ENCODE peak calls at places on chromosomes 7 and 10, in five cellular contexts. L, X, W, U and O are unnamed samples.
A peak's percentile ranks its signal among the peaks of the same experiment; 100 is the strongest.

GRCh38 chr7:46606771-46607170 is 685.7 kb upstream of the IGFBP3 start:
- DNase-seq in L (no peak), X (no peak), W (no peak), U (no peak), O (no peak)

GRCh38 chr10:78559514-78560392 is 509.0 kb upstream of the ZMIZ1 start:
- DNase-seq in L (no peak), X (peak; percentile 67), W (no peak), U (no peak), O (no peak)

GRCh38 chr7:51278797-51279196 is 37.8 kb downstream of the COBL start:
- DNase-seq in L (no peak), X (peak; percentile 27), W (no peak), U (no peak), O (no peak)

GRCh38 chr7:94049615-94050014 is 45.5 kb upstream of the BET1 start:
- DNase-seq in L (no peak), X (no peak), W (no peak), U (no peak), O (no peak)

GRCh38 chr7:134645935-134646334 is 718 bp upstream of the BPGM start:
- DNase-seq in L (no peak), X (no peak), W (no peak), U (no peak), O (no peak)

GRCh38 chr10:5890519-5890878 is 456 bp downstream of the FBH1 start:
- DNase-seq in L (peak; percentile 25), X (peak; percentile 45), W (peak; percentile 59), U (no peak), O (no peak)

GRCh38 chr10:72340911-72341310 is 13.8 kb downstream of the DNAJB12 start:
- DNase-seq in L (no peak), X (no peak), W (no peak), U (no peak), O (no peak)

GRCh38 chr10:73799899-73800559 is 11.4 kb downstream of the NDST2 start:
- DNase-seq in L (no peak), X (no peak), W (no peak), U (no peak), O (no peak)

GRCh38 chr7:148987751-148988512 is 40.4 kb downstream of the PDIA4 start:
- DNase-seq in L (peak; percentile 42), X (peak; percentile 39), W (no peak), U (no peak), O (no peak)

GRCh38 chr10:54796876-54797275 is 4.2 kb downstream of the PCDH15 start:
- DNase-seq in L (no peak), X (peak; percentile 60), W (no peak), U (no peak), O (peak; percentile 32)

GRCh38 chr7:114502454-114503254 is 88.0 kb downstream of the FOXP2 start:
- DNase-seq in L (no peak), X (no peak), W (no peak), U (no peak), O (no peak)

GRCh38 chr10:29446327-29446726 is 157.5 kb downstream of the LYZL1 start:
- DNase-seq in L (no peak), X (no peak), W (no peak), U (no peak), O (no peak)

GRCh38 chr7:88539977-88540376 is 219.5 kb upstream of the ZNF804B start:
- DNase-seq in L (no peak), X (no peak), W (no peak), U (no peak), O (no peak)

GRCh38 chr10:103618575-103619423 is 125.3 kb downstream of the NEURL1 start:
- DNase-seq in L (no peak), X (no peak), W (no peak), U (no peak), O (no peak)

GRCh38 chr10:127612-128432 is 7.4 kb upstream of the ZMYND11 start:
- DNase-seq in L (no peak), X (no peak), W (no peak), U (no peak), O (no peak)

GRCh38 chr7:154302380-154302779 is 250.2 kb downstream of the DPP6 start:
- DNase-seq in L (no peak), X (no peak), W (peak; percentile 61), U (no peak), O (no peak)

GRCh38 chr7:81327468-81327867 is 408.6 kb upstream of the SEMA3C start:
- DNase-seq in L (no peak), X (no peak), W (no peak), U (no peak), O (no peak)

GRCh38 chr10:72315054-72315453 is 39.7 kb downstream of the DNAJB12 start:
- DNase-seq in L (peak; percentile 61), X (peak; percentile 38), W (no peak), U (no peak), O (no peak)

GRCh38 chr10:61452655-61453641 is at the start of gene TMEM26:
- DNase-seq in L (no peak), X (peak; percentile 57), W (no peak), U (no peak), O (peak; percentile 39)

GRCh38 chr10:100065084-100065660 is 16.5 kb downstream of the CPN1 start:
- DNase-seq in L (no peak), X (peak; percentile 7), W (no peak), U (no peak), O (no peak)

GRCh38 chr10:49597426-49598163 is 12.5 kb upstream of the SLC18A3 start:
- DNase-seq in L (no peak), X (no peak), W (peak; percentile 29), U (no peak), O (no peak)

GRCh38 chr10:102384053-102384452 is 11.5 kb upstream of the NFKB2 start:
- DNase-seq in L (no peak), X (peak; percentile 70), W (no peak), U (no peak), O (no peak)

GRCh38 chr7:144144426-144144825 is 21.4 kb downstream of the OR2A14 start:
- DNase-seq in L (no peak), X (no peak), W (no peak), U (no peak), O (no peak)

GRCh38 chr7:132161231-132161915 is 414.9 kb downstream of the PLXNA4 start:
- DNase-seq in L (no peak), X (no peak), W (no peak), U (no peak), O (no peak)

GRCh38 chr10:15528478-15529239 is 157.6 kb upstream of the FAM171A1 start:
- DNase-seq in L (no peak), X (no peak), W (no peak), U (no peak), O (no peak)

GRCh38 chr7:158315326-158315725 is 272.3 kb downstream of the PTPRN2 start:
- DNase-seq in L (no peak), X (no peak), W (no peak), U (no peak), O (no peak)

GRCh38 chr10:43312612-43313011 is 45.7 kb upstream of the RASGEF1A start:
- DNase-seq in L (no peak), X (no peak), W (no peak), U (no peak), O (no peak)

GRCh38 chr10:391304-391703 is 256.0 kb downstream of the ZMYND11 start:
- DNase-seq in L (peak; percentile 1), X (no peak), W (no peak), U (no peak), O (no peak)

GRCh38 chr10:84026821-84027257 is 112.5 kb upstream of the GHITM start:
- DNase-seq in L (no peak), X (peak; percentile 58), W (no peak), U (no peak), O (peak; percentile 52)

GRCh38 chr7:41755100-41755499 is 52.2 kb upstream of the INHBA start:
- DNase-seq in L (no peak), X (no peak), W (no peak), U (no peak), O (peak; percentile 9)

DNA sequence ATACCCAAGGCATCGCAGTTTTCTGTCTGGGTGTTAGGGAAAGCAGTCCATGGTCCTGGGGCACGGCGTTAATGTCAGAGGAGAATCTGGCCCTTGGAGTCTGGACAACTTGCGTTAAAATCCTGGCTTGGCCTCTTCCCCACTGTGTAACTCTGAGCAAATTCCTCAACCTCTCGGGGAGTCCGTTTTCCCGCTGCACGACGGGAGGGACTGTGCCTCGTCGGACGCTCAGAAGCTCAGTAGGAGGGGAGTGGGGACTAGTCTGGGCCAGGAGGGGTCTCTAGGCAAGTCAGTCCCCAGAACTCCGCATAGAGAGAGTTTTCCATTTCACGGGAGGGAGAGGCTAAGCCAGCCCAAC is 6.6 kb upstream of the EVX1 start:
- DNase-seq in L (no peak), X (peak; percentile 41), W (no peak), U (no peak), O (no peak)
- H3K4me3 ChIP-seq in L (no peak overlapping the region), X (peak overlapping the region; percentile 53), W (peak overlapping the region; percentile 70), U (no peak overlapping the region), O (peak overlapping the region; percentile 74)

GRCh38 chr7:5429253-5429856 is 5.7 kb upstream of the TNRC18 start:
- DNase-seq in L (peak; percentile 77), X (peak; percentile 71), W (peak; percentile 92), U (no peak), O (no peak)
- H3K4me3 ChIP-seq in L (peak overlapping the region; percentile 70), X (peak overlapping the region; percentile 88), W (peak overlapping the region; percentile 85), U (peak overlapping the region; percentile 82), O (peak overlapping the region; percentile 57)

DNA sequence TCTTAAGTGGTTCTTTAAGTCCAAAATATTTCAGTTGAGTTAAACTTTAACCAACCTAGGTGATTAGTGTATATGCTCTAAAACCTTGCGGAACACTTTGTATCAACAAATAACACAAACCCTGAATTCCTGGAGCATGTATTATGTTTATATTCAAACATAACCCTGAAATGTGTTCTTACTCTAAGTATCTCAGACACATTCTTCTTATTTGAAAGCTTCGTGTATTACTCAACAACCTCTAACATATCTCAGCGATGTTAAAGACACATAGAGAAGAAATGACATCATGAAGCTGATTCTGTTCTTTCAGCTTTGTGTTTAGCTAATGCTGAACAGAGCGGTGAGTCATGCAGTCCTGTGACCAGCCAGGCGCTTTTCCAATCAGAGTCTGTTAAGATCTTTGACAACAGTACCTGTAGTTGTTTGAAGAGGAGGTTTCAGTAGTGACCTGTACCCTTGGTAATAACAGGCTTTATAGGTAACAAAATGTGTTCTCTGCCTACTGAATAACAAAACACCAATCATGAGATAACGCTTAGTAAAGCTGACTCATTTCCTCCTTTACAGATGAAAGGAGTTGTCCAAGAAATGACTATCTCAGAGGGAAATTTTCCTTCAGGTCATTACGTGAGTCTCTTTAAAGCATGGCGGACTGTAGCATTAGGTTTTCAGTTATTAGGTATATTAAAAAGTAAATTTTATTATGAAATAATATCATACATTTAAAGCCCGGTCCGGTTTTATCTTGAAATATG is 67.3 kb upstream of the KLF6 start:
- DNase-seq in L (peak; percentile 100), X (no peak), W (peak; percentile 95), U (peak; percentile 68), O (no peak)
- H3K4me3 ChIP-seq in L (no peak overlapping the region), X (no peak overlapping the region), W (no peak overlapping the region), U (no peak overlapping the region), O (no peak overlapping the region)

DNA sequence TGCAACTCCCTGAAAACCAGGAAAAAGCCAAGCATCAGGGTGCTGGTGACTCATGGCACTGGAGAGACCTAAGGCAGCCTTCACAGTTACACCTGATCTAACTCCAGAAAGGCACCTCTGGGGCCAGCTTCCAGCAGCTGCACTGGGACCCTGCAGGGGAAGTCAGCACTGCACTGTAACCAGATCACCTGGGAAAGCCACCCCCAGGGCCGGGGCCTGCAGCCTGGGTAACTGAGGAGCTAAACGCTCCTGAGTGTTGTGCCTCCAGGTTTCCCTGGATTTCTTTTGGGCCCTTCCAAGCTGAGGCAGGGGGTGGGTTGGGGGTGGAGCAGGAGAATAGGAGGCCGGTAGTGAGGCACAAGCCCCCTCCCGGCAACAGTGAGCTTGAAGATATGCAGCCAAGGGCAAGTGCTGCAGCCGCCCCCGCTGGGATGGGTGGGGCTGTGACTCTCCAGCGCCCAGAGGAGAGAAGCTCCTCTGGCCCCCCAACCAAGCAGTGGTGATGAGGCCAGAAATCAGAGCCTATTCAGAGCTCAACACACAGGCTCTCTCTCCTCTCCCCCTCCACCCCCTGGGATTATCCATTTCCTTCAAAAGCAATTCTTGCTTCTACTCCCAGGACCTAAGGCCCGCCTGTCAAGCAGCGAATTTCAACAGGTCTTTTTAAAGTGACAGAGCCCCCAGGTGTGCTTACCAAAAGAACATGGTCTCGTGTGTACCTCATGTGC is 2.6 kb downstream of the CXCL12 start:
- DNase-seq in L (no peak), X (peak; percentile 50), W (peak; percentile 27), U (no peak), O (no peak)
- H3K4me3 ChIP-seq in L (no peak overlapping the region), X (peak overlapping the region; percentile 17), W (no peak overlapping the region), U (peak overlapping the region; percentile 73), O (no peak overlapping the region)